ENCODE peak calls at places on chromosomes 6 and 20, in ten cellular contexts. F is GM13976, J is ascending aorta, G is upper lobe of left lung, W is AG10803, H is stomach, V is HCT116, M is brain microvascular endothelial cell, E is coronary artery, Q is uterus. C is an unnamed sample.

GRCh38 chr6:53366128-53366527 is 17.4 kb upstream of the ELOVL5 start:
- DNase-seq in F (no peak), J (no peak), G (no peak), W (no peak), H (no peak), V (no peak), M (no peak), E (no peak), Q (no peak), C (no peak)

GRCh38 chr6:43014434-43014909 is 423 bp downstream of the KLHDC3 start:
- DNase-seq in F (no peak), J (no peak), G (no peak), W (peak; percentile 49), H (no peak), V (no peak), M (peak; percentile 36), E (no peak), Q (no peak), C (no peak)

GRCh38 chr6:155038527-155038926 is 43.4 kb downstream of the TIAM2 start:
- DNase-seq in F (no peak), J (no peak), G (no peak), W (no peak), H (no peak), V (no peak), M (no peak), E (no peak), Q (no peak), C (no peak)

GRCh38 chr6:12993283-12993898 is 276.8 kb downstream of the PHACTR1 start:
- DNase-seq in F (no peak), J (no peak), G (no peak), W (no peak), H (no peak), V (no peak), M (no peak), E (no peak), Q (no peak), C (no peak)

GRCh38 chr6:7991992-7992815 is 72.0 kb downstream of the BLOC1S5 start:
- DNase-seq in F (peak; percentile 72), J (no peak), G (no peak), W (peak; percentile 80), H (no peak), V (peak; percentile 24), M (peak; percentile 91), E (no peak), Q (peak; percentile 64), C (no peak)

GRCh38 chr6:125985522-125985921 is 818 bp upstream of the TRMT11 start:
- DNase-seq in F (no peak), J (no peak), G (no peak), W (no peak), H (no peak), V (no peak), M (no peak), E (no peak), Q (no peak), C (no peak)

GRCh38 chr20:7959484-7959883 is 19.2 kb upstream of the HAO1 start:
- DNase-seq in F (no peak), J (no peak), G (peak; percentile 43), W (no peak), H (no peak), V (no peak), M (no peak), E (no peak), Q (no peak), C (no peak)

GRCh38 chr20:7085448-7085847 is 318.0 kb downstream of the BMP2 start:
- DNase-seq in F (no peak), J (no peak), G (peak; percentile 40), W (no peak), H (no peak), V (no peak), M (peak; percentile 6), E (no peak), Q (no peak), C (no peak)

GRCh38 chr6:26156850-26157149 is 69.6 kb downstream of the HFE start:
- DNase-seq in F (no peak), J (no peak), G (no peak), W (no peak), H (no peak), V (no peak), M (no peak), E (no peak), Q (no peak), C (no peak)

GRCh38 chr20:63481503-63481902 is 9.0 kb upstream of the KCNQ2 start:
- DNase-seq in F (no peak), J (no peak), G (no peak), W (no peak), H (no peak), V (no peak), M (no peak), E (no peak), Q (no peak), C (no peak)
- TF ChIP-seq CTCF in F (no peak), J (no peak), G (no peak), W (no peak), H (no peak), V (no peak), M (no peak), E (no peak), Q (no peak), C (no peak)

DNA sequence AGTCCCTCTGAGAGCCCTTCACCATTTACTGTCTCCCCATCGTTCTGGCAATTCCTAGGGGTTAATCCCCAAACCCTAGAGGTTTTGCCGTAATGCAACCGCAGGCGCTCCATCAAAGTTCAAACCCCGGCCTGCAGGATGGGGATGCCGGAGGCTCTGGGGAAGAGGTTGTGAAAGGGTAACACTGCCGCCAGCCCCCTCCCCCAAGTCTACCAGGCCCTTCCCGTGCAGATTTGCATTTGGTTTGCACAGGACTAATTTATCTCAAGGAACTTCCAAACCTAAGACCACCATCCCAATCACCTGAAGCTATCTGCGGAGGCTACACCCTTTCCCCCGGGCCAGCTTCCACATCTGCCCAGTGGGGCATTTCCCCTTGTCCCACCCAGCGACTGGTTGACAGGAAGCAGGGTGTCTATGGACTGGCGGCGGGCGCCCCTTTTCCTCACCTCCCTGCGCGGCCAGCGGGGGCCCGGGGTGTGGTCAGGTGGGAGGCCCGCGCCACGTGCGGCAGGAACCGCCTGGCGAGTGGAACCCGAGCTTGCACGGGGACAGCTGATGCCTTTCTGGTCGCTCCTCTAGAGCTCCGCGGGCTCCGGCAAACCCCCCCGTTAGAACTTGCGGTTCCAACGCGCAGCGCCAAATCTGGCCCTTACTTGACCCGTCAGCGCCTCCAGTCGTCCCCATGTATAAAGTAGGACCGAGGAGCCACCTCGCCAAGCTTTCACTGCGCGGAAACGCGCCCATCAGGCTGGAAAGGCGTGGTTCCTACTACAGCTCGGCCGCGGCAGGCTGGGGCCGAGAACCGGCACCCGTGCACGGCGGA is 9.4 kb upstream of the SLC4A11 start:
- DNase-seq in F (peak; percentile 64), J (no peak), G (peak; percentile 30), W (peak; percentile 33), H (peak; percentile 42), V (no peak), M (no peak), E (no peak), Q (no peak), C (no peak)
- TF ChIP-seq CTCF in F (no peak), J (no peak), G (no peak), W (no peak), H (no peak), V (no peak), M (no peak), E (no peak), Q (no peak), C (no peak)

GRCh38 chr6:30719791-30720737 is at the start of gene TUBB:
- DNase-seq in F (peak; percentile 88), J (peak; percentile 94), G (peak; percentile 99), W (peak; percentile 97), H (peak; percentile 98), V (peak; percentile 96), M (peak; percentile 98), E (peak; percentile 98), Q (peak; percentile 97), C (peak; percentile 92)

GRCh38 chr6:30719356-30719755 is 796 bp upstream of the TUBB start:
- DNase-seq in F (no peak), J (no peak), G (no peak), W (no peak), H (no peak), V (no peak), M (no peak), E (no peak), Q (no peak), C (no peak)

GRCh38 chr6:30716879-30717128 is 277 bp downstream of the MDC1 start:
- DNase-seq in F (no peak), J (no peak), G (no peak), W (no peak), H (no peak), V (no peak), M (no peak), E (no peak), Q (no peak), C (no peak)

GRCh38 chr6:30714263-30714662 is 2.8 kb downstream of the MDC1 start:
- DNase-seq in F (no peak), J (no peak), G (no peak), W (no peak), H (no peak), V (no peak), M (no peak), E (no peak), Q (no peak), C (no peak)

DNA sequence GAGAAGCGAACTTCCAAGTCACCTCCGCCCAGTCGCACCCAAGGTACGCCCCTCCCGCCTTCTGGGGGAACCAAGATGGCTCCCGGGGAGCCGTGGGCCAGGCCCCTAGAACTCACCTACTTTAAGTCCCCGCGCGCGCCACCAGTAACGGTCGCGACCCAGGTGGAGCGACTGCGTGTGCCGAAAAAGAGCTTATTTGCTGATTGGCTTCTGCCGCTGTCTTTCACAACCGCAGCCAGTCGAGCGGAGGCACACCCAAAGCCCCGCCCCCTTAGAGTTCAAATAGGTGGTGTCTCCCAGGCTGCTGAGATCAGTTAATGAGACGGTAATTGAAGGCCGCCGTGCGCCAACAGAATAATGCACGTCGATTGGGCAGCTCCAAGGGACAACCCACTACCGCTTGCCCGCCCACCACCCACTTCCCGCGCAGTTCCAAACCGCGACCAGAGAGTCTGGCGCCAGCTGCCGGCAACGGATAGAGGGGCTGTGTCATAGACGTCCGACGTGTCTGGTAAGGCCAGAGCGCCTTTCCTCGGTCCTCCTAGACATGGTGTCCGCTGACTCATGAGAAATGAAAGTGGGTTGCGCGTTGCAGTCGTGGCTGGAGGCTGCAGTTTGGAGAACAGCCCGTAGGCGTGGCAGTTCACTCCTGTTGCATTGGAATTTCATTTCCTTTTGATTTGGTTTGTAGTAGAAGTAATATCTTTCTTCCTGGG is at the start of gene MDC1:
- DNase-seq in F (peak; percentile 95), J (peak; percentile 100), G (peak; percentile 100), W (peak; percentile 100), H (peak; percentile 99), V (peak; percentile 100), M (peak; percentile 100), E (peak; percentile 100), Q (peak; percentile 100), C (peak; percentile 97)
- TF ChIP-seq CTCF in F (no peak), J (peak; percentile 65), G (peak; percentile 77), W (peak; percentile 28), H (peak; percentile 38), V (no peak), M (peak; percentile 47), E (no peak), Q (peak; percentile 47), C (no peak)

DNA sequence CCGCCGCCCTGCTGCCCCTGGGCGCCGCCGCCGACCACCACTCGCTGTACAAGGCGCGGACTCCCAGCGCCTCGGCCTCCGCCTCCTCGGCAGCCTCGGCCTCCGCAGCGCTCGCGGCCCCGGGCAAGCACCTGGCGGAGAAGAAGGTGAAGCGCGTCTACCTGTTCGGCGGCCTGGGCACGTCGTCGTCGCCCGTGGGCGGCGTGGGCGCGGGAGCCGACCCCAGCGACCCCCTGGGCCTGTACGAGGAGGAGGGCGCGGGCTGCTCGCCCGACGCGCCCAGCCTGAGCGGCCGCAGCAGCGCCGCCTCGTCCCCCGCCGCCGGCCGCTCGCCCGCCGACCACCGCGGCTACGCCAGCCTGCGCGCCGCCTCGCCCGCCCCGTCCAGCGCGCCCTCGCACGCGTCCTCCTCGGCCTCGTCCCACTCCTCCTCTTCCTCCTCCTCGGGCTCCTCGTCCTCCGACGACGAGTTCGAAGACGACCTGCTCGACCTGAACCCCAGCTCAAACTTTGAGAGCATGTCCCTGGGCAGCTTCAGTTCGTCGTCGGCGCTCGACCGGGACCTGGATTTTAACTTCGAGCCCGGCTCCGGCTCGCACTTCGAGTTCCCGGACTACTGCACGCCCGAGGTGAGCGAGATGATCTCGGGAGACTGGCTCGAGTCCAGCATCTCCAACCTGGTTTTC is 1.9 kb downstream of the SOX4 start:
- DNase-seq in F (peak; percentile 47), J (no peak), G (peak; percentile 41), W (peak; percentile 18), H (peak; percentile 56), V (no peak), M (no peak), E (peak; percentile 77), Q (peak; percentile 56), C (peak; percentile 26)
- TF ChIP-seq CTCF in F (no peak), J (no peak), G (peak; percentile 64), W (no peak), H (no peak), V (no peak), M (no peak), E (no peak), Q (peak; percentile 12), C (no peak)

C was measured in natural killer cell.